ENCODE peak calls at places on chromosomes 16 and 17, in eight cellular contexts. One of them, this sample, is unnamed. For H3K36me3, the result is how much of the 10 kb centered on the place peaks cover.

GRCh38 chr17:21387616-21388015 is 11.5 kb downstream of the KCNJ12 start:
- DNase-seq in Panc1: no peak
- DNase-seq in effector memory CD4-positive, alpha-beta T cell: no peak
- DNase-seq in tibial nerve: no peak
- DNase-seq in cardiac muscle cell: no peak
- DNase-seq in suprapubic skin: no peak
- DNase-seq in RWPE2: no peak
- DNase-seq in heart left ventricle: no peak
- DNase-seq in this sample: no peak

GRCh38 chr16:84137287-84137686 is 7.7 kb downstream of the HSDL1 start:
- DNase-seq in Panc1: no peak
- DNase-seq in effector memory CD4-positive, alpha-beta T cell: no peak
- DNase-seq in tibial nerve: no peak
- DNase-seq in cardiac muscle cell: no peak
- DNase-seq in suprapubic skin: no peak
- DNase-seq in RWPE2: no peak
- DNase-seq in heart left ventricle: no peak
- DNase-seq in this sample: no peak

GRCh38 chr16:87060026-87060986 is 256.9 kb downstream of the C16orf95 start:
- DNase-seq in Panc1: no peak
- DNase-seq in effector memory CD4-positive, alpha-beta T cell: no peak
- DNase-seq in tibial nerve: no peak
- DNase-seq in cardiac muscle cell: peak
- DNase-seq in suprapubic skin: no peak
- DNase-seq in RWPE2: no peak
- DNase-seq in heart left ventricle: no peak
- DNase-seq in this sample: no peak

GRCh38 chr17:21213491-21214014 is 408 bp downstream of the TMEM11 start:
- DNase-seq in Panc1: no peak
- DNase-seq in effector memory CD4-positive, alpha-beta T cell: no peak
- DNase-seq in tibial nerve: no peak
- DNase-seq in cardiac muscle cell: peak
- DNase-seq in suprapubic skin: no peak
- DNase-seq in RWPE2: no peak
- DNase-seq in heart left ventricle: peak
- DNase-seq in this sample: no peak

GRCh38 chr16:28616636-28617035 is 6.8 kb upstream of the SULT1A1 start:
- DNase-seq in Panc1: no peak
- DNase-seq in effector memory CD4-positive, alpha-beta T cell: no peak
- DNase-seq in tibial nerve: no peak
- DNase-seq in cardiac muscle cell: peak
- DNase-seq in suprapubic skin: no peak
- DNase-seq in RWPE2: no peak
- DNase-seq in heart left ventricle: no peak
- DNase-seq in this sample: no peak

GRCh38 chr17:38751144-38751802 is 1.3 kb upstream of the PSMB3 start:
- DNase-seq in Panc1: no peak
- DNase-seq in effector memory CD4-positive, alpha-beta T cell: no peak
- DNase-seq in tibial nerve: no peak
- DNase-seq in cardiac muscle cell: peak
- DNase-seq in suprapubic skin: no peak
- DNase-seq in RWPE2: no peak
- DNase-seq in heart left ventricle: no peak
- DNase-seq in this sample: no peak

GRCh38 chr17:1137465-1137894 is 42.3 kb downstream of the ABR start:
- DNase-seq in Panc1: peak
- DNase-seq in effector memory CD4-positive, alpha-beta T cell: no peak
- DNase-seq in tibial nerve: no peak
- DNase-seq in cardiac muscle cell: peak
- DNase-seq in suprapubic skin: no peak
- DNase-seq in RWPE2: peak
- DNase-seq in heart left ventricle: no peak
- DNase-seq in this sample: no peak

GRCh38 chr17:17739388-17740066 is 58.3 kb downstream of the RAI1 start:
- DNase-seq in Panc1: no peak
- DNase-seq in effector memory CD4-positive, alpha-beta T cell: no peak
- DNase-seq in tibial nerve: no peak
- DNase-seq in cardiac muscle cell: peak
- DNase-seq in suprapubic skin: no peak
- DNase-seq in RWPE2: no peak
- DNase-seq in heart left ventricle: no peak
- DNase-seq in this sample: no peak

GRCh38 chr17:50909765-50910661 is 43.9 kb upstream of the TOB1 start:
- DNase-seq in Panc1: no peak
- DNase-seq in effector memory CD4-positive, alpha-beta T cell: peak
- DNase-seq in tibial nerve: no peak
- DNase-seq in cardiac muscle cell: no peak
- DNase-seq in suprapubic skin: no peak
- DNase-seq in RWPE2: no peak
- DNase-seq in heart left ventricle: no peak
- DNase-seq in this sample: no peak

GRCh38 chr17:11730747-11731146 is 132.5 kb downstream of the DNAH9 start:
- DNase-seq in Panc1: no peak
- DNase-seq in effector memory CD4-positive, alpha-beta T cell: no peak
- DNase-seq in tibial nerve: no peak
- DNase-seq in cardiac muscle cell: no peak
- DNase-seq in suprapubic skin: no peak
- DNase-seq in RWPE2: no peak
- DNase-seq in heart left ventricle: no peak
- DNase-seq in this sample: no peak

GRCh38 chr17:50630524-50631194 is 4.0 kb upstream of the ABCC3 start:
- DNase-seq in Panc1: no peak
- DNase-seq in effector memory CD4-positive, alpha-beta T cell: peak
- DNase-seq in tibial nerve: peak
- DNase-seq in cardiac muscle cell: peak
- DNase-seq in suprapubic skin: no peak
- DNase-seq in RWPE2: no peak
- DNase-seq in heart left ventricle: no peak
- DNase-seq in this sample: no peak

GRCh38 chr17:50426814-50427787 is 1.1 kb downstream of the ACSF2 start:
- DNase-seq in Panc1: no peak
- DNase-seq in effector memory CD4-positive, alpha-beta T cell: no peak
- DNase-seq in tibial nerve: no peak
- DNase-seq in cardiac muscle cell: peak
- DNase-seq in suprapubic skin: no peak
- DNase-seq in RWPE2: no peak
- DNase-seq in heart left ventricle: no peak
- DNase-seq in this sample: no peak

GRCh38 chr17:3569534-3570137 is 12.0 kb upstream of the TRPV3 start:
- DNase-seq in Panc1: no peak
- DNase-seq in effector memory CD4-positive, alpha-beta T cell: no peak
- DNase-seq in tibial nerve: no peak
- DNase-seq in cardiac muscle cell: no peak
- DNase-seq in suprapubic skin: no peak
- DNase-seq in RWPE2: no peak
- DNase-seq in heart left ventricle: peak
- DNase-seq in this sample: no peak

GRCh38 chr17:18257747-18258355 is 687 bp downstream of the FLII start:
- DNase-seq in Panc1: no peak
- DNase-seq in effector memory CD4-positive, alpha-beta T cell: peak
- DNase-seq in tibial nerve: peak
- DNase-seq in cardiac muscle cell: peak
- DNase-seq in suprapubic skin: peak
- DNase-seq in RWPE2: peak
- DNase-seq in heart left ventricle: peak
- DNase-seq in this sample: no peak

GRCh38 chr16:84689126-84689525 is 10.7 kb upstream of the USP10 start:
- DNase-seq in Panc1: no peak
- DNase-seq in effector memory CD4-positive, alpha-beta T cell: no peak
- DNase-seq in tibial nerve: no peak
- DNase-seq in cardiac muscle cell: peak
- DNase-seq in suprapubic skin: no peak
- DNase-seq in RWPE2: no peak
- DNase-seq in heart left ventricle: no peak
- DNase-seq in this sample: no peak

GRCh38 chr16:82405696-82406095 is 221.1 kb upstream of the CDH13 start:
- DNase-seq in Panc1: no peak
- DNase-seq in effector memory CD4-positive, alpha-beta T cell: no peak
- DNase-seq in tibial nerve: no peak
- DNase-seq in cardiac muscle cell: no peak
- DNase-seq in suprapubic skin: no peak
- DNase-seq in RWPE2: no peak
- DNase-seq in heart left ventricle: no peak
- DNase-seq in this sample: no peak

GRCh38 chr17:75564195-75564594 is 23.4 kb upstream of the MYO15B start:
- DNase-seq in Panc1: no peak
- DNase-seq in effector memory CD4-positive, alpha-beta T cell: no peak
- DNase-seq in tibial nerve: no peak
- DNase-seq in cardiac muscle cell: no peak
- DNase-seq in suprapubic skin: no peak
- DNase-seq in RWPE2: no peak
- DNase-seq in heart left ventricle: no peak
- DNase-seq in this sample: no peak
- H3K36me3 ChIP-seq in Panc1: under half
- H3K36me3 ChIP-seq in effector memory CD4-positive, alpha-beta T cell: under half
- H3K36me3 ChIP-seq in tibial nerve: under half
- H3K36me3 ChIP-seq in cardiac muscle cell: under half
- H3K36me3 ChIP-seq in suprapubic skin: under half
- H3K36me3 ChIP-seq in RWPE2: under half
- H3K36me3 ChIP-seq in heart left ventricle: under half
- H3K36me3 ChIP-seq in this sample: half or more

GRCh38 chr17:33207231-33207630 is 85.9 kb downstream of the ASIC2 start:
- DNase-seq in Panc1: no peak
- DNase-seq in effector memory CD4-positive, alpha-beta T cell: no peak
- DNase-seq in tibial nerve: no peak
- DNase-seq in cardiac muscle cell: no peak
- DNase-seq in suprapubic skin: no peak
- DNase-seq in RWPE2: no peak
- DNase-seq in heart left ventricle: no peak
- DNase-seq in this sample: no peak
- H3K27ac ChIP-seq in Panc1: no peak
- H3K27ac ChIP-seq in effector memory CD4-positive, alpha-beta T cell: no peak
- H3K27ac ChIP-seq in tibial nerve: no peak
- H3K27ac ChIP-seq in cardiac muscle cell: no peak
- H3K27ac ChIP-seq in suprapubic skin: no peak
- H3K27ac ChIP-seq in RWPE2: no peak
- H3K27ac ChIP-seq in heart left ventricle: no peak
- H3K27ac ChIP-seq in this sample: no peak

GRCh38 chr16:1653023-1653422 is 25.1 kb upstream of the JPT2 start:
- DNase-seq in Panc1: no peak
- DNase-seq in effector memory CD4-positive, alpha-beta T cell: no peak
- DNase-seq in tibial nerve: no peak
- DNase-seq in cardiac muscle cell: no peak
- DNase-seq in suprapubic skin: no peak
- DNase-seq in RWPE2: no peak
- DNase-seq in heart left ventricle: no peak
- DNase-seq in this sample: no peak

GRCh38 chr16:1656808-1657617 is 21.1 kb upstream of the JPT2 start:
- DNase-seq in Panc1: no peak
- DNase-seq in effector memory CD4-positive, alpha-beta T cell: no peak
- DNase-seq in tibial nerve: no peak
- DNase-seq in cardiac muscle cell: no peak
- DNase-seq in suprapubic skin: no peak
- DNase-seq in RWPE2: no peak
- DNase-seq in heart left ventricle: peak
- DNase-seq in this sample: no peak

GRCh38 chr16:1655909-1656807 is 21.9 kb upstream of the JPT2 start:
- DNase-seq in Panc1: no peak
- DNase-seq in effector memory CD4-positive, alpha-beta T cell: no peak
- DNase-seq in tibial nerve: no peak
- DNase-seq in cardiac muscle cell: no peak
- DNase-seq in suprapubic skin: no peak
- DNase-seq in RWPE2: peak
- DNase-seq in heart left ventricle: no peak
- DNase-seq in this sample: no peak

GRCh38 chr16:1655269-1655807 is 22.7 kb upstream of the JPT2 start:
- DNase-seq in Panc1: no peak
- DNase-seq in effector memory CD4-positive, alpha-beta T cell: no peak
- DNase-seq in tibial nerve: no peak
- DNase-seq in cardiac muscle cell: no peak
- DNase-seq in suprapubic skin: no peak
- DNase-seq in RWPE2: no peak
- DNase-seq in heart left ventricle: no peak
- DNase-seq in this sample: no peak

GRCh38 chr16:1654505-1655268 is 23.4 kb upstream of the JPT2 start:
- DNase-seq in Panc1: no peak
- DNase-seq in effector memory CD4-positive, alpha-beta T cell: no peak
- DNase-seq in tibial nerve: no peak
- DNase-seq in cardiac muscle cell: no peak
- DNase-seq in suprapubic skin: no peak
- DNase-seq in RWPE2: no peak
- DNase-seq in heart left ventricle: no peak
- DNase-seq in this sample: no peak
- H3K36me3 ChIP-seq in Panc1: under half
- H3K36me3 ChIP-seq in effector memory CD4-positive, alpha-beta T cell: under half
- H3K36me3 ChIP-seq in tibial nerve: under half
- H3K36me3 ChIP-seq in cardiac muscle cell: under half
- H3K36me3 ChIP-seq in suprapubic skin: half or more
- H3K36me3 ChIP-seq in RWPE2: half or more
- H3K36me3 ChIP-seq in heart left ventricle: half or more
- H3K36me3 ChIP-seq in this sample: half or more

GRCh38 chr17:64315032-64315490 is 52.0 kb upstream of the TEX2 start:
- DNase-seq in Panc1: no peak
- DNase-seq in effector memory CD4-positive, alpha-beta T cell: no peak
- DNase-seq in tibial nerve: peak
- DNase-seq in cardiac muscle cell: peak
- DNase-seq in suprapubic skin: peak
- DNase-seq in RWPE2: no peak
- DNase-seq in heart left ventricle: peak
- DNase-seq in this sample: no peak

GRCh38 chr17:64319531-64319930 is 56.5 kb upstream of the TEX2 start:
- DNase-seq in Panc1: no peak
- DNase-seq in effector memory CD4-positive, alpha-beta T cell: no peak
- DNase-seq in tibial nerve: no peak
- DNase-seq in cardiac muscle cell: no peak
- DNase-seq in suprapubic skin: no peak
- DNase-seq in RWPE2: no peak
- DNase-seq in heart left ventricle: no peak
- DNase-seq in this sample: no peak

GRCh38 chr17:64313577-64313976 is 50.5 kb upstream of the TEX2 start:
- DNase-seq in Panc1: no peak
- DNase-seq in effector memory CD4-positive, alpha-beta T cell: no peak
- DNase-seq in tibial nerve: no peak
- DNase-seq in cardiac muscle cell: no peak
- DNase-seq in suprapubic skin: no peak
- DNase-seq in RWPE2: no peak
- DNase-seq in heart left ventricle: no peak
- DNase-seq in this sample: no peak

GRCh38 chr17:64320613-64321553 is 57.8 kb upstream of the TEX2 start:
- DNase-seq in Panc1: peak
- DNase-seq in effector memory CD4-positive, alpha-beta T cell: peak
- DNase-seq in tibial nerve: peak
- DNase-seq in cardiac muscle cell: peak
- DNase-seq in suprapubic skin: peak
- DNase-seq in RWPE2: no peak
- DNase-seq in heart left ventricle: no peak
- DNase-seq in this sample: no peak

GRCh38 chr17:64318068-64318467 is 55.0 kb upstream of the TEX2 start:
- DNase-seq in Panc1: no peak
- DNase-seq in effector memory CD4-positive, alpha-beta T cell: no peak
- DNase-seq in tibial nerve: no peak
- DNase-seq in cardiac muscle cell: no peak
- DNase-seq in suprapubic skin: no peak
- DNase-seq in RWPE2: no peak
- DNase-seq in heart left ventricle: no peak
- DNase-seq in this sample: no peak
- H3K27ac ChIP-seq in Panc1: no peak
- H3K27ac ChIP-seq in effector memory CD4-positive, alpha-beta T cell: no peak
- H3K27ac ChIP-seq in tibial nerve: no peak
- H3K27ac ChIP-seq in cardiac muscle cell: no peak
- H3K27ac ChIP-seq in suprapubic skin: no peak
- H3K27ac ChIP-seq in RWPE2: no peak
- H3K27ac ChIP-seq in heart left ventricle: no peak
- H3K27ac ChIP-seq in this sample: no peak